ENCODE peak calls at places on chromosomes 16 and 17, in six cellular contexts. W, J, Z, C, I and K are unnamed samples.

GRCh38 chr17:19759934-19760530 is 11.9 kb upstream of the ALDH3A1 start:
- DNase-seq in W (no peak), J (no peak), Z (no peak), C (no peak), I (no peak), K (no peak)

GRCh38 chr16:85571813-85572619 is 41.1 kb upstream of the GSE1 start:
- DNase-seq in W (no peak), J (no peak), Z (no peak), C (no peak), I (no peak), K (no peak)

GRCh38 chr17:11298401-11298800 is 57.4 kb downstream of the SHISA6 start:
- DNase-seq in W (no peak), J (no peak), Z (no peak), C (no peak), I (no peak), K (no peak)

GRCh38 chr16:11627292-11627663 is 40.6 kb upstream of the LITAF start:
- DNase-seq in W (no peak), J (no peak), Z (no peak), C (no peak), I (no peak), K (no peak)

GRCh38 chr16:188674-189073 is 8.4 kb downstream of the HBQ1 start:
- DNase-seq in W (no peak), J (peak; percentile 26), Z (peak; percentile 50), C (no peak), I (no peak), K (no peak)

GRCh38 chr16:2147981-2148671 is at the start of gene RAB26:
- DNase-seq in W (no peak), J (peak; percentile 82), Z (peak; percentile 91), C (peak; percentile 83), I (peak; percentile 90), K (no peak)

GRCh38 chr17:75516619-75517276 is 420 bp downstream of the TSEN54 start:
- DNase-seq in W (no peak), J (no peak), Z (no peak), C (peak; percentile 50), I (peak; percentile 70), K (no peak)

GRCh38 chr17:80428796-80429195 is 13.8 kb downstream of the ENDOV start:
- DNase-seq in W (no peak), J (no peak), Z (no peak), C (no peak), I (no peak), K (no peak)

GRCh38 chr16:10521681-10522274 is 58.6 kb downstream of the EMP2 start:
- DNase-seq in W (no peak), J (peak; percentile 79), Z (peak; percentile 75), C (peak; percentile 62), I (peak; percentile 62), K (peak; percentile 42)

GRCh38 chr16:50235581-50235980 is 30.8 kb upstream of the ADCY7 start:
- DNase-seq in W (no peak), J (no peak), Z (no peak), C (no peak), I (no peak), K (no peak)

GRCh38 chr17:72693147-72693878 is 399.2 kb downstream of the SLC39A11 start:
- DNase-seq in W (no peak), J (no peak), Z (peak; percentile 74), C (no peak), I (no peak), K (no peak)

GRCh38 chr17:67730706-67731105 is 13.0 kb downstream of the NOL11 start:
- DNase-seq in W (no peak), J (no peak), Z (no peak), C (no peak), I (no peak), K (no peak)

GRCh38 chr16:1366712-1367299 is 15.1 kb downstream of the GNPTG start:
- DNase-seq in W (no peak), J (no peak), Z (no peak), C (no peak), I (no peak), K (no peak)

GRCh38 chr17:77364941-77365583 is 224.3 kb downstream of the SEC14L1 start:
- DNase-seq in W (no peak), J (no peak), Z (no peak), C (no peak), I (no peak), K (no peak)

GRCh38 chr16:54345231-54345630 is 58.6 kb upstream of the IRX3 start:
- DNase-seq in W (no peak), J (no peak), Z (no peak), C (no peak), I (no peak), K (no peak)

GRCh38 chr17:6475411-6475810 is 31.2 kb downstream of the PIMREG start:
- DNase-seq in W (no peak), J (no peak), Z (no peak), C (no peak), I (no peak), K (no peak)

GRCh38 chr17:74357466-74357809 is 4.2 kb downstream of the BTBD17 start:
- DNase-seq in W (no peak), J (no peak), Z (no peak), C (no peak), I (no peak), K (no peak)

GRCh38 chr17:56594528-56595418 is 1.3 kb downstream of the NOG start:
- DNase-seq in W (no peak), J (no peak), Z (no peak), C (no peak), I (peak; percentile 74), K (no peak)

GRCh38 chr17:51857052-51857593 is 301.4 kb downstream of the CA10 start:
- DNase-seq in W (no peak), J (no peak), Z (peak; percentile 26), C (no peak), I (no peak), K (no peak)

GRCh38 chr16:19804538-19805323 is 79.9 kb downstream of the GPRC5B start:
- DNase-seq in W (no peak), J (no peak), Z (no peak), C (no peak), I (peak; percentile 55), K (no peak)

GRCh38 chr17:57481901-57482300 is 225.6 kb downstream of the MSI2 start:
- DNase-seq in W (no peak), J (no peak), Z (no peak), C (peak; percentile 58), I (no peak), K (no peak)

GRCh38 chr16:23324727-23325126 is 22.6 kb downstream of the SCNN1B start:
- DNase-seq in W (no peak), J (peak; percentile 44), Z (no peak), C (no peak), I (no peak), K (no peak)

GRCh38 chr17:64218066-64218465 is 45.0 kb downstream of the TEX2 start:
- DNase-seq in W (peak; percentile 28), J (no peak), Z (no peak), C (no peak), I (no peak), K (no peak)

GRCh38 chr16:19113577-19114358 is at the start of gene ITPRIPL2:
- DNase-seq in W (no peak), J (peak; percentile 67), Z (peak; percentile 92), C (peak; percentile 72), I (peak; percentile 74), K (peak; percentile 79)

GRCh38 chr16:8880839-8881510 is 1.2 kb upstream of the LITAFD start:
- DNase-seq in W (no peak), J (no peak), Z (no peak), C (no peak), I (no peak), K (no peak)

GRCh38 chr17:80499536-80499935 is 23.1 kb upstream of the NPTX1 start:
- DNase-seq in W (no peak), J (no peak), Z (no peak), C (no peak), I (no peak), K (no peak)

GRCh38 chr17:78875738-78876597 is 27.0 kb downstream of the CEP295NL start:
- DNase-seq in W (no peak), J (no peak), Z (peak; percentile 49), C (no peak), I (no peak), K (no peak)

GRCh38 chr16:69928856-69929400 is 22.2 kb upstream of the CLEC18A start:
- DNase-seq in W (no peak), J (no peak), Z (no peak), C (no peak), I (no peak), K (no peak)

GRCh38 chr16:27224741-27225300 is 21.5 kb downstream of the KDM8 start:
- DNase-seq in W (no peak), J (no peak), Z (no peak), C (no peak), I (no peak), K (no peak)

GRCh38 chr17:78378225-78379133 is at the start of gene PGS1:
- DNase-seq in W (no peak), J (no peak), Z (peak; percentile 97), C (peak; percentile 86), I (peak; percentile 90), K (peak; percentile 49)

GRCh38 chr17:13209091-13209490 is 191.3 kb upstream of the ELAC2 start:
- DNase-seq in W (no peak), J (no peak), Z (no peak), C (no peak), I (no peak), K (no peak)

GRCh38 chr16:22162658-22163009 is 328 bp downstream of the SDR42E2 start:
- DNase-seq in W (no peak), J (no peak), Z (no peak), C (no peak), I (no peak), K (no peak)

GRCh38 chr17:68390888-68391545 is 66.3 kb downstream of the WIPI1 start:
- DNase-seq in W (no peak), J (no peak), Z (no peak), C (no peak), I (peak; percentile 28), K (no peak)

GRCh38 chr17:51487947-51488346 is 227.6 kb downstream of the UTP18 start:
- DNase-seq in W (no peak), J (peak; percentile 33), Z (peak; percentile 33), C (peak; percentile 34), I (peak; percentile 69), K (peak; percentile 77)

GRCh38 chr17:32342603-32343325 is 791 bp upstream of the C17orf75 start:
- DNase-seq in W (no peak), J (no peak), Z (no peak), C (no peak), I (peak; percentile 30), K (no peak)

GRCh38 chr17:21199311-21199710 is 14.7 kb downstream of the TMEM11 start:
- DNase-seq in W (no peak), J (no peak), Z (no peak), C (peak; percentile 46), I (no peak), K (no peak)
- TF ChIP-seq RAD21 in W (no peak), J (no peak), Z (no peak), C (no peak), I (no peak), K (no peak)

GRCh38 chr17:28634211-28634865 is 10.6 kb downstream of the BLTP2 start:
- DNase-seq in W (no peak), J (no peak), Z (no peak), C (no peak), I (no peak), K (no peak)
- TF ChIP-seq YY1 in W (no peak), J (no peak), Z (no peak), C (no peak), I (no peak), K (no peak)

GRCh38 chr17:17972126-17972951 is at the start of the genes DRC3 and TOM1L2:
- DNase-seq in W (peak; percentile 100), J (peak; percentile 100), Z (peak; percentile 98), C (peak; percentile 98), I (peak; percentile 99), K (peak; percentile 100)
- H2AFZ ChIP-seq in W (peak within 1 kb of the TSS; percentile 85), J (peak within 1 kb of the TSS; percentile 24), Z (peak within 1 kb of the TSS; percentile 82), C (peak within 1 kb of the TSS; percentile 95), I (peak within 1 kb of the TSS; percentile 78), K (no peak within 1 kb of the TSS)

GRCh38 chr17:61678339-61678738 is 87.3 kb upstream of the NACA2 start:
- DNase-seq in W (no peak), J (no peak), Z (no peak), C (no peak), I (no peak), K (no peak)
- TF ChIP-seq RAD21 in W (no peak), J (no peak), Z (no peak), C (no peak), I (no peak), K (no peak)